ENCODE peak calls at places on chromosome 21, in five cellular contexts. S is activated gamma-delta T cell treated with anti-CD3 and anti-CD28 coated beads, Interleukin-2, amount 50 U/mL, for 16 hours; R is MV-4-11; V is A549; I is colonic mucosa. W is an unnamed sample.

GRCh38 chr21:29300547-29301138 is 1.9 kb downstream of the BACH1 start:
- DNase-seq in S (no peak), I (no peak), R (no peak), V (no peak), W (no peak)

GRCh38 chr21:25369524-25370300 is 237.6 kb downstream of the MRPL39 start:
- DNase-seq in I (no peak), S (no peak), V (no peak), R (no peak), W (no peak)

GRCh38 chr21:35508389-35508888 is 459.3 kb upstream of the RUNX1 start:
- DNase-seq in V (peak), I (peak), R (peak), S (no peak), W (peak)

GRCh38 chr21:38268859-38269566 is 12.2 kb downstream of the KCNJ15 start:
- DNase-seq in S (no peak), V (no peak), I (no peak), R (no peak), W (no peak)

GRCh38 chr21:38171723-38172344 is 85.0 kb upstream of the KCNJ15 start:
- DNase-seq in V (peak), S (no peak), I (no peak), R (no peak), W (no peak)

GRCh38 chr21:42108554-42108885 is 37.4 kb downstream of the UMODL1 start:
- DNase-seq in V (no peak), S (no peak), R (no peak), I (no peak), W (no peak)

GRCh38 chr21:45301521-45302081 is 13.9 kb upstream of the POFUT2 start:
- DNase-seq in S (no peak), I (no peak), V (no peak), R (no peak), W (peak)

GRCh38 chr21:43352568-43353281 is 74.2 kb downstream of the SIK1 start:
- DNase-seq in S (no peak), R (peak), I (no peak), V (peak), W (no peak)

GRCh38 chr21:45042664-45043161 is 31.7 kb upstream of the ADARB1 start:
- DNase-seq in R (no peak), I (no peak), S (no peak), V (no peak), W (no peak)

GRCh38 chr21:15199414-15199813 is 134.6 kb upstream of the NRIP1 start:
- DNase-seq in R (no peak), I (no peak), S (no peak), V (no peak), W (no peak)

GRCh38 chr21:36698160-36699025 is 522 bp upstream of the SIM2 start:
- DNase-seq in I (no peak), V (peak), S (no peak), R (no peak), W (no peak)

GRCh38 chr21:45330075-45330781 is 42.5 kb upstream of the POFUT2 start:
- DNase-seq in S (no peak), V (peak), R (no peak), I (no peak), W (no peak)

GRCh38 chr21:40253112-40253511 is 385.9 kb downstream of the PCP4 start:
- DNase-seq in I (no peak), R (no peak), S (no peak), V (no peak), W (no peak)

GRCh38 chr21:38037416-38037815 is 121.2 kb upstream of the KCNJ6 start:
- DNase-seq in S (no peak), V (peak), R (no peak), I (no peak), W (no peak)

GRCh38 chr21:41769106-41769505 is 2.3 kb upstream of the RIPK4 start:
- DNase-seq in I (no peak), R (no peak), V (no peak), S (no peak), W (no peak)

GRCh38 chr21:26948194-26948593 is 18.7 kb downstream of the ADAMTS5 start:
- DNase-seq in S (no peak), V (no peak), R (no peak), I (no peak), W (no peak)

GRCh38 chr21:45132841-45133573 is 58.6 kb downstream of the ADARB1 start:
- DNase-seq in V (no peak), I (no peak), S (no peak), R (no peak), W (no peak)

GRCh38 chr21:15706686-15707085 is 23.1 kb upstream of the USP25 start:
- DNase-seq in I (peak), R (peak), V (peak), S (no peak), W (no peak)

GRCh38 chr21:23968008-23968407 is 1639.3 kb downstream of the MRPL39 start:
- DNase-seq in V (no peak), R (no peak), S (no peak), I (no peak), W (no peak)

GRCh38 chr21:29657228-29657989 is 282.4 kb downstream of the GRIK1 start:
- DNase-seq in S (no peak), V (no peak), I (no peak), R (no peak), W (no peak)

GRCh38 chr21:45439171-45439872 is 34.4 kb downstream of the COL18A1 start:
- DNase-seq in I (peak), S (peak), R (peak), V (peak), W (peak)

GRCh38 chr21:28215214-28215954 is 777.3 kb downstream of the LTN1 start:
- DNase-seq in S (no peak), I (no peak), R (peak), V (no peak), W (no peak)

GRCh38 chr21:34154878-34155277 is 81.5 kb downstream of the MRPS6 start:
- DNase-seq in S (no peak), V (no peak), R (no peak), I (no peak), W (no peak)

GRCh38 chr21:23016617-23017016 is 2018.4 kb downstream of the NCAM2 start:
- DNase-seq in S (no peak), R (no peak), I (no peak), V (peak), W (no peak)

GRCh38 chr21:45443595-45444181 is 38.7 kb downstream of the COL18A1 start:
- DNase-seq in S (no peak), V (no peak), I (no peak), R (no peak), W (no peak)

GRCh38 chr21:36120304-36120902 is 14.5 kb upstream of the CBR3 start:
- DNase-seq in R (peak), V (no peak), S (no peak), I (peak), W (no peak)

GRCh38 chr21:40837456-40837855 is 9.5 kb downstream of the DSCAM start:
- DNase-seq in V (no peak), R (peak), I (no peak), S (no peak), W (no peak)

GRCh38 chr21:40215941-40216340 is 348.7 kb downstream of the PCP4 start:
- DNase-seq in I (no peak), S (no peak), R (no peak), V (no peak), W (no peak)

GRCh38 chr21:35974801-35975200 is 85.5 kb downstream of the SETD4 start:
- DNase-seq in S (no peak), V (no peak), I (no peak), R (peak), W (no peak)

GRCh38 chr21:27306821-27307746 is 340.2 kb upstream of the ADAMTS5 start:
- DNase-seq in V (no peak), I (no peak), S (no peak), R (no peak), W (no peak)

GRCh38 chr21:45555251-45555556 is 13.0 kb upstream of the SLC19A1 start:
- DNase-seq in R (no peak), S (no peak), I (no peak), V (no peak), W (no peak)

GRCh38 chr21:36126621-36127110 is 8.2 kb upstream of the CBR3 start:
- DNase-seq in R (no peak), S (no peak), V (no peak), I (no peak), W (no peak)

GRCh38 chr21:20968391-20968790 is 29.8 kb upstream of the NCAM2 start:
- DNase-seq in V (no peak), I (no peak), R (peak), S (no peak), W (no peak)

W was measured in left colon.